ENCODE peak calls at places on chromosome 1, in ten cellular contexts. Z is activated naive CD4-positive, alpha-beta T cell treated with anti-CD3 and anti-CD28 coated beads, Interleukin-2, amount 50 U/mL, for 16 hours; W is lung; I is memory B cell; E is T-cell; T is OCI-LY7; P is activated CD4-positive, alpha-beta T cell treated with anti-CD3 and anti-CD28 coated beads, Interleukin-2, amount 50 U/mL, for 48 hours; O is ovary; R is stimulated activated CD4-positive, alpha-beta T cell treated with anti-CD3 and anti-CD28 coated beads, Interleukin-2, amount 100 ng/mL, for 24 hours; M is naive thymus-derived CD8-positive, alpha-beta T cell. N is an unnamed sample.

GRCh38 chr1:115912116-115912515 is 64.2 kb upstream of the SLC22A15 start:
- DNase-seq in Z (no peak), W (no peak), I (no peak), E (no peak), T (no peak), P (no peak), O (no peak), R (no peak), M (no peak), N (no peak)

GRCh38 chr1:31586376-31587327 is 10.3 kb downstream of the TINAGL1 start:
- DNase-seq in Z (no peak), W (no peak), I (no peak), E (no peak), T (no peak), P (no peak), O (no peak), R (no peak), M (no peak), N (no peak)

GRCh38 chr1:51664412-51665240 is 47.7 kb downstream of the OSBPL9 start:
- DNase-seq in Z (no peak), W (no peak), I (no peak), E (no peak), T (no peak), P (no peak), O (no peak), R (no peak), M (no peak), N (no peak)

GRCh38 chr1:228456252-228457016 is 30.7 kb upstream of the RNF187 start:
- DNase-seq in Z (no peak), W (no peak), I (no peak), E (no peak), T (peak), P (no peak), O (no peak), R (no peak), M (no peak), N (no peak)

GRCh38 chr1:3783651-3784474 is 11.3 kb downstream of the SMIM1 start:
- DNase-seq in Z (no peak), W (no peak), I (no peak), E (no peak), T (no peak), P (no peak), O (no peak), R (no peak), M (no peak), N (no peak)

GRCh38 chr1:200968469-200969410 is 54.8 kb downstream of the KIF21B start:
- DNase-seq in Z (no peak), W (no peak), I (no peak), E (no peak), T (no peak), P (no peak), O (no peak), R (no peak), M (no peak), N (no peak)

GRCh38 chr1:64912191-64912590 is 54.2 kb downstream of the JAK1 start:
- DNase-seq in Z (peak), W (no peak), I (no peak), E (no peak), T (no peak), P (no peak), O (no peak), R (no peak), M (no peak), N (no peak)

GRCh38 chr1:174701565-174701964 is 253.8 kb downstream of the GPR52 start:
- DNase-seq in Z (no peak), W (no peak), I (no peak), E (no peak), T (no peak), P (no peak), O (no peak), R (no peak), M (no peak), N (no peak)

GRCh38 chr1:185672719-185673360 is 61.4 kb upstream of the HMCN1 start:
- DNase-seq in Z (no peak), W (no peak), I (no peak), E (no peak), T (no peak), P (no peak), O (no peak), R (no peak), M (no peak), N (no peak)

GRCh38 chr1:222552882-222553281 is 5.0 kb upstream of the HHIPL2 start:
- DNase-seq in Z (no peak), W (no peak), I (no peak), E (no peak), T (no peak), P (no peak), O (no peak), R (no peak), M (no peak), N (no peak)

GRCh38 chr1:230808268-230808872 is 60.0 kb downstream of the C1orf198 start:
- DNase-seq in Z (no peak), W (peak), I (no peak), E (no peak), T (no peak), P (no peak), O (no peak), R (no peak), M (no peak), N (peak)

GRCh38 chr1:16063226-16063829 is 10.1 kb downstream of the FAM131C start:
- DNase-seq in Z (no peak), W (no peak), I (no peak), E (no peak), T (no peak), P (no peak), O (no peak), R (no peak), M (no peak), N (no peak)

GRCh38 chr1:235069577-235070563 is 58.8 kb downstream of the TOMM20 start:
- DNase-seq in Z (no peak), W (peak), I (no peak), E (no peak), T (no peak), P (no peak), O (no peak), R (no peak), M (no peak), N (no peak)

GRCh38 chr1:205535866-205536758 is 31.6 kb downstream of the CDK18 start:
- DNase-seq in Z (no peak), W (no peak), I (no peak), E (no peak), T (no peak), P (no peak), O (no peak), R (no peak), M (no peak), N (no peak)

GRCh38 chr1:226697151-226697575 is 41.9 kb downstream of the ITPKB start:
- DNase-seq in Z (no peak), W (no peak), I (no peak), E (no peak), T (no peak), P (no peak), O (no peak), R (no peak), M (peak), N (no peak)

GRCh38 chr1:26168410-26169167 is at the start of gene C1orf232:
- DNase-seq in Z (no peak), W (no peak), I (no peak), E (no peak), T (no peak), P (no peak), O (no peak), R (no peak), M (no peak), N (no peak)

GRCh38 chr1:147837845-147838363 is 64.7 kb upstream of the GJA8 start:
- DNase-seq in Z (no peak), W (no peak), I (no peak), E (no peak), T (no peak), P (no peak), O (no peak), R (no peak), M (no peak), N (no peak)

GRCh38 chr1:117600966-117601365 is 4.9 kb upstream of the TENT5C start:
- DNase-seq in Z (no peak), W (no peak), I (no peak), E (no peak), T (no peak), P (no peak), O (no peak), R (no peak), M (no peak), N (no peak)

GRCh38 chr1:8184301-8184700 is 133.6 kb upstream of the SLC45A1 start:
- DNase-seq in Z (no peak), W (peak), I (no peak), E (no peak), T (no peak), P (no peak), O (no peak), R (no peak), M (no peak), N (no peak)

GRCh38 chr1:56185493-56185892 is 393.9 kb downstream of the PLPP3 start:
- DNase-seq in Z (no peak), W (no peak), I (no peak), E (no peak), T (no peak), P (no peak), O (no peak), R (no peak), M (no peak), N (no peak)

GRCh38 chr1:45925728-45926287 is 122.4 kb downstream of the MAST2 start:
- DNase-seq in Z (no peak), W (no peak), I (no peak), E (no peak), T (peak), P (no peak), O (no peak), R (no peak), M (no peak), N (no peak)